ENCODE peak calls at places on chromosomes 2 and 18, in four cellular contexts. One of them, this sample, is unnamed.
A peak's percentile ranks its signal among the peaks of the same experiment; 100 is the strongest.

GRCh38 chr2:146321175-146321574 is 1523.7 kb upstream of the ACVR2A start:
- DNase-seq in IMR-90: peak; percentile 72
- DNase-seq in GM12878: no peak
- DNase-seq in K562: no peak
- DNase-seq in this sample: no peak

GRCh38 chr2:152950125-152950524 is 231.7 kb downstream of the ARL6IP6 start:
- DNase-seq in K562: no peak
- DNase-seq in IMR-90: no peak
- DNase-seq in GM12878: no peak
- DNase-seq in this sample: no peak

GRCh38 chr2:119234021-119235019 is 10.7 kb downstream of the STEAP3 start:
- DNase-seq in GM12878: no peak
- DNase-seq in IMR-90: peak; percentile 27
- DNase-seq in K562: peak; percentile 34
- DNase-seq in this sample: peak; percentile 35

GRCh38 chr18:28088477-28088876 is 88.5 kb downstream of the CDH2 start:
- DNase-seq in GM12878: no peak
- DNase-seq in K562: no peak
- DNase-seq in IMR-90: no peak
- DNase-seq in this sample: no peak

GRCh38 chr2:105188343-105188742 is 53.2 kb upstream of the GPR45 start:
- DNase-seq in K562: no peak
- DNase-seq in IMR-90: no peak
- DNase-seq in GM12878: no peak
- DNase-seq in this sample: no peak

GRCh38 chr2:204665244-204665643 is 120.0 kb downstream of the PARD3B start:
- DNase-seq in K562: no peak
- DNase-seq in GM12878: no peak
- DNase-seq in IMR-90: peak; percentile 60
- DNase-seq in this sample: peak; percentile 67

GRCh38 chr18:79387214-79387613 is 8.5 kb upstream of the NFATC1 start:
- DNase-seq in IMR-90: no peak
- DNase-seq in K562: no peak
- DNase-seq in GM12878: no peak
- DNase-seq in this sample: no peak

GRCh38 chr2:224847961-224848850 is 132.0 kb upstream of the CCDC195 start:
- DNase-seq in GM12878: no peak
- DNase-seq in IMR-90: peak; percentile 75
- DNase-seq in K562: no peak
- DNase-seq in this sample: peak; percentile 64

GRCh38 chr2:126736133-126736874 is 80.3 kb downstream of the GYPC start:
- DNase-seq in IMR-90: peak; percentile 40
- DNase-seq in GM12878: no peak
- DNase-seq in K562: no peak
- DNase-seq in this sample: no peak

GRCh38 chr2:168819829-168820489 is 17.5 kb downstream of the NOSTRIN start:
- DNase-seq in K562: no peak
- DNase-seq in GM12878: no peak
- DNase-seq in IMR-90: no peak
- DNase-seq in this sample: no peak

GRCh38 chr2:55010149-55010591 is 40.1 kb downstream of the RTN4 start:
- DNase-seq in K562: peak; percentile 30
- DNase-seq in GM12878: peak; percentile 60
- DNase-seq in IMR-90: peak; percentile 34
- DNase-seq in this sample: peak; percentile 26

GRCh38 chr2:58644992-58645391 is 403.9 kb upstream of the FANCL start:
- DNase-seq in K562: no peak
- DNase-seq in IMR-90: no peak
- DNase-seq in GM12878: no peak
- DNase-seq in this sample: no peak

GRCh38 chr2:98455494-98455976 is 10.9 kb downstream of the INPP4A start:
- DNase-seq in GM12878: peak; percentile 68
- DNase-seq in K562: no peak
- DNase-seq in IMR-90: peak; percentile 64
- DNase-seq in this sample: no peak

GRCh38 chr2:210199186-210199765 is 26.0 kb downstream of the ACADL start:
- DNase-seq in IMR-90: peak; percentile 41
- DNase-seq in GM12878: no peak
- DNase-seq in K562: peak; percentile 9
- DNase-seq in this sample: peak; percentile 25

GRCh38 chr2:158686166-158686792 is 108.8 kb upstream of the DAPL1 start:
- DNase-seq in GM12878: no peak
- DNase-seq in IMR-90: peak; percentile 26
- DNase-seq in K562: no peak
- DNase-seq in this sample: no peak

GRCh38 chr2:172613610-172614231 is 57.8 kb downstream of the PDK1 start:
- DNase-seq in IMR-90: no peak
- DNase-seq in K562: no peak
- DNase-seq in GM12878: no peak
- DNase-seq in this sample: no peak

GRCh38 chr2:46747297-46747818 is 168.2 kb downstream of the MCFD2 start:
- DNase-seq in GM12878: peak; percentile 9
- DNase-seq in K562: no peak
- DNase-seq in IMR-90: peak; percentile 33
- DNase-seq in this sample: no peak

GRCh38 chr2:69132960-69133590 is 120.1 kb downstream of the ANTXR1 start:
- DNase-seq in IMR-90: peak; percentile 26
- DNase-seq in GM12878: no peak
- DNase-seq in K562: no peak
- DNase-seq in this sample: no peak

GRCh38 chr2:32738939-32739338 is 111.1 kb downstream of the TTC27 start:
- DNase-seq in GM12878: no peak
- DNase-seq in IMR-90: peak; percentile 51
- DNase-seq in K562: no peak
- DNase-seq in this sample: no peak

GRCh38 chr2:60759654-60760053 is 3.6 kb downstream of the PAPOLG start:
- DNase-seq in IMR-90: no peak
- DNase-seq in GM12878: no peak
- DNase-seq in K562: no peak
- DNase-seq in this sample: no peak

GRCh38 chr2:142750858-142751257 is 126.6 kb upstream of the KYNU start:
- DNase-seq in GM12878: no peak
- DNase-seq in K562: no peak
- DNase-seq in IMR-90: no peak
- DNase-seq in this sample: no peak

GRCh38 chr18:77002496-77002895 is 130.1 kb downstream of the MBP start:
- DNase-seq in K562: no peak
- DNase-seq in GM12878: no peak
- DNase-seq in IMR-90: no peak
- DNase-seq in this sample: no peak

GRCh38 chr2:164061129-164061746 is 325.4 kb upstream of the FIGN start:
- DNase-seq in GM12878: peak; percentile 13
- DNase-seq in K562: peak; percentile 6
- DNase-seq in IMR-90: peak; percentile 21
- DNase-seq in this sample: peak; percentile 29

GRCh38 chr2:107556038-107556627 is 270.6 kb upstream of the RGPD4 start:
- DNase-seq in GM12878: no peak
- DNase-seq in K562: no peak
- DNase-seq in IMR-90: no peak
- DNase-seq in this sample: peak; percentile 16

GRCh38 chr18:68262697-68263293 is 452.1 kb downstream of the TMX3 start:
- DNase-seq in GM12878: no peak
- DNase-seq in K562: no peak
- DNase-seq in IMR-90: peak; percentile 83
- DNase-seq in this sample: no peak

GRCh38 chr2:164178835-164179470 is 442.3 kb downstream of the GRB14 start:
- DNase-seq in GM12878: no peak
- DNase-seq in IMR-90: peak; percentile 24
- DNase-seq in K562: no peak
- DNase-seq in this sample: no peak

GRCh38 chr2:169141713-169142352 is 72.5 kb downstream of the DHRS9 start:
- DNase-seq in K562: peak; percentile 73
- DNase-seq in GM12878: peak; percentile 7
- DNase-seq in IMR-90: peak; percentile 53
- DNase-seq in this sample: peak; percentile 46

GRCh38 chr2:36322108-36322507 is 33.5 kb upstream of the CRIM1 start:
- DNase-seq in K562: no peak
- DNase-seq in IMR-90: peak; percentile 70
- DNase-seq in GM12878: no peak
- DNase-seq in this sample: no peak

GRCh38 chr2:62382757-62383156 is 123.2 kb downstream of the TMEM17 start:
- DNase-seq in IMR-90: peak; percentile 10
- DNase-seq in K562: no peak
- DNase-seq in GM12878: no peak
- DNase-seq in this sample: no peak

GRCh38 chr18:35271656-35272055 is 18.4 kb downstream of the ZSCAN30 start:
- DNase-seq in K562: no peak
- DNase-seq in IMR-90: no peak
- DNase-seq in GM12878: no peak
- DNase-seq in this sample: no peak

GRCh38 chr2:196336715-196337617 is 165.6 kb upstream of the STK17B start:
- DNase-seq in IMR-90: peak; percentile 58
- DNase-seq in K562: peak; percentile 44
- DNase-seq in GM12878: peak; percentile 12
- DNase-seq in this sample: peak; percentile 29

GRCh38 chr18:31176531-31176930 is 13.9 kb upstream of the DSC1 start:
- DNase-seq in GM12878: no peak
- DNase-seq in K562: no peak
- DNase-seq in IMR-90: peak; percentile 2
- DNase-seq in this sample: no peak

GRCh38 chr18:54238181-54238936 is 13.9 kb upstream of the MBD2 start:
- DNase-seq in IMR-90: no peak
- DNase-seq in K562: no peak
- DNase-seq in GM12878: no peak
- DNase-seq in this sample: no peak

GRCh38 chr18:54241483-54241882 is 17.0 kb upstream of the MBD2 start:
- DNase-seq in IMR-90: no peak
- DNase-seq in GM12878: no peak
- DNase-seq in K562: no peak
- DNase-seq in this sample: no peak

GRCh38 chr18:54242327-54242726 is 17.9 kb upstream of the MBD2 start:
- DNase-seq in K562: no peak
- DNase-seq in GM12878: no peak
- DNase-seq in IMR-90: no peak
- DNase-seq in this sample: no peak

GRCh38 chr18:54239091-54239490 is 14.6 kb upstream of the MBD2 start:
- DNase-seq in IMR-90: no peak
- DNase-seq in K562: no peak
- DNase-seq in GM12878: no peak
- DNase-seq in this sample: no peak

DNA sequence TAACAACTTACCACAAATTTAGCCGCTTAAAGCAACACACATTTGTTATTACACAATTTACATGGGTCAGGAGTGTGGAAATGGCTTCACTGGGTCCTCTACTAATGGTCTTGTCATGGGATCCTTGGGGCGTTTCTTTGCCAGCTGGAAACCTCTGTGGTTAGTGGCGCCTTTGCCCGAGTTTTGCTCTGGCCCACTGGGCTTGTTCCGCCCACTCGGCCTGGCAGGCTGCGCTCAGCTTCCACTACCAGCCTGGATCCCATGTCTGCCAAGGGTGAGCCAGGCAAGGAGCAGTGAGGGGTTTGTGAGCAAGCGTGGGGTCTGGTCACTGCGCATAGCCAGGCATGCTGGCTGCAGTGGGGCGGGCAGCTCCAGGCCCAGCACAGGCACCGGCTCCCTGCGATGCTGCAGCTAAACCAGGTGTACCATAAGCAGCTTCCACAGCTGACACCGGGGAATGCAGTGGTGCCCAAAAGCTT is 16.2 kb upstream of the MBD2 start:
- DNase-seq in IMR-90: no peak
- DNase-seq in GM12878: no peak
- DNase-seq in K562: no peak
- DNase-seq in this sample: no peak
- TF ChIP-seq RFX5 in IMR-90: no peak
- TF ChIP-seq RFX5 in GM12878: no peak
- TF ChIP-seq RFX5 in K562: no peak
- TF ChIP-seq RFX5 in this sample: no peak

GRCh38 chr2:88450186-88450585 is 2.3 kb downstream of the FOXI3 start:
- DNase-seq in IMR-90: no peak
- DNase-seq in K562: no peak
- DNase-seq in GM12878: no peak
- DNase-seq in this sample: no peak

GRCh38 chr2:88451647-88452150 is 794 bp downstream of the FOXI3 start:
- DNase-seq in GM12878: no peak
- DNase-seq in K562: no peak
- DNase-seq in IMR-90: no peak
- DNase-seq in this sample: peak; percentile 23

GRCh38 chr2:88452980-88453582 is 588 bp upstream of the FOXI3 start:
- DNase-seq in IMR-90: no peak
- DNase-seq in K562: no peak
- DNase-seq in GM12878: no peak
- DNase-seq in this sample: no peak

GRCh38 chr2:88450925-88451575 is 1.4 kb downstream of the FOXI3 start:
- DNase-seq in GM12878: no peak
- DNase-seq in K562: no peak
- DNase-seq in IMR-90: no peak
- DNase-seq in this sample: no peak

DNA sequence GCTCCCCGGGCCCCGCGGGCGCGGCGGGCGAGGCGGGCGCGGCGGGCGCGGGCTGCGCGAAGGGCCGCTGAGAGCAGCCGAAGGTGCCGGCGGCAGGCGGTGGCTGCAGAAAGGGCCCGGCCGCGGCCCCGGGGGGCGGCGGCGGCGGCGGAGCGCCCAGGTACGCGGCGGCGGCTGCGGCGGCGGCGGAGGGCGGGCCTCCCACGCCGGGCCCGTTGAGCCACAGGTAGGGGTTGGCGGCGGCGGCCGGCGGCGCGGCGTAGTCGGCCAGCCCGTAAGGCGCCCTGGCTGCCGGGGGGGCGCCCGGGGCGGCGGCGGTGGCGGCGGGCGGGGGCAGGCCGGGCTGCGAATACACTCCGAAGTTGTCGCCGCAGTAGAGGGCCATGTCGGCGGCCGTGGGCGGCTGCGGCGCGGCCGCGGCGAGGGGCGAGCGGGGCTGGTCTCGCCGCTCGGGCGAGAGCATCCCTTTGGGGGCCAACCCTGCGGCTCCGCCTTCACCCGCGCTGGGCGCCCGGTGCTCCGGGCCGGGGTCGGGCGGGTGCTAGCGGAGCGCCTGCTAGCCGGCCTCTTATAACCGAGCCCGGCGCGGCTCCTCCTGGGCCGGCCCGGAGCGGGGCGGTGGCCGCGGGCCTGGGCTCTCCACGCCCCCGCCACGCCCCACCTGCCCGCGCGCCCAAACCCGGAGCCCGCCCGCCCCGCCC is at the start of gene FOXI3:
- DNase-seq in K562: no peak
- DNase-seq in GM12878: no peak
- DNase-seq in IMR-90: no peak
- DNase-seq in this sample: no peak
- TF ChIP-seq ELK1 in K562: no peak
- TF ChIP-seq ELK1 in GM12878: no peak
- TF ChIP-seq ELK1 in IMR-90: no peak
- TF ChIP-seq ELK1 in this sample: no peak

GRCh38 chr18:58361212-58361611 is 267.7 kb downstream of the ALPK2 start:
- DNase-seq in IMR-90: peak; percentile 27
- DNase-seq in K562: no peak
- DNase-seq in GM12878: no peak
- DNase-seq in this sample: no peak
- TF ChIP-seq RFX5 in IMR-90: no peak
- TF ChIP-seq RFX5 in K562: no peak
- TF ChIP-seq RFX5 in GM12878: no peak
- TF ChIP-seq RFX5 in this sample: no peak

GRCh38 chr2:38862481-38862880 is 13.3 kb downstream of the DHX57 start:
- DNase-seq in GM12878: no peak
- DNase-seq in IMR-90: no peak
- DNase-seq in K562: no peak
- DNase-seq in this sample: no peak

GRCh38 chr2:38866773-38867443 is 8.8 kb downstream of the DHX57 start:
- DNase-seq in GM12878: no peak
- DNase-seq in K562: no peak
- DNase-seq in IMR-90: peak; percentile 30
- DNase-seq in this sample: no peak

GRCh38 chr2:38863061-38863695 is 12.6 kb downstream of the DHX57 start:
- DNase-seq in K562: no peak
- DNase-seq in IMR-90: no peak
- DNase-seq in GM12878: no peak
- DNase-seq in this sample: no peak
- TF ChIP-seq ELK1 in K562: no peak
- TF ChIP-seq ELK1 in IMR-90: no peak
- TF ChIP-seq ELK1 in GM12878: no peak
- TF ChIP-seq ELK1 in this sample: no peak